ENCODE peak calls at places on chromosomes 12 and 14, in ten cellular contexts. S, X, T, W, O, N, V, B, Y and A are unnamed samples.

GRCh38 chr14:68178282-68178681 is 358.7 kb downstream of the RAD51B start:
- DNase-seq in X (no peak), W (no peak), O (no peak), N (no peak), B (no peak), Y (no peak), V (no peak), T (no peak), S (no peak), A (no peak)

GRCh38 chr14:77580964-77581505 is 35.4 kb downstream of the SPTLC2 start:
- DNase-seq in B (no peak), X (no peak), T (no peak), Y (no peak), N (no peak), S (no peak), W (no peak), O (peak), V (peak), A (no peak)

GRCh38 chr12:48189331-48190125 is 6.1 kb downstream of the CCDC184 start:
- DNase-seq in S (peak), O (peak), Y (peak), V (peak), N (peak), W (peak), B (peak), X (peak), T (peak), A (peak)

GRCh38 chr14:69582207-69582606 is 7.5 kb upstream of the CCDC177 start:
- DNase-seq in B (no peak), T (no peak), W (no peak), Y (no peak), V (no peak), O (no peak), X (no peak), N (no peak), S (no peak), A (no peak)

GRCh38 chr12:87266305-87266704 is 762.9 kb downstream of the C12orf50 start:
- DNase-seq in O (no peak), V (no peak), N (no peak), W (no peak), X (no peak), T (no peak), Y (no peak), B (no peak), S (no peak), A (no peak)

GRCh38 chr14:85336817-85337216 is 193.1 kb upstream of the FLRT2 start:
- DNase-seq in V (no peak), Y (no peak), X (no peak), B (no peak), O (no peak), W (no peak), N (no peak), T (no peak), S (no peak), A (no peak)

GRCh38 chr12:11653215-11653753 is 3.8 kb downstream of the ETV6 start:
- DNase-seq in N (peak), W (peak), T (no peak), B (peak), V (peak), Y (no peak), X (no peak), S (no peak), O (no peak), A (peak)

GRCh38 chr12:75766263-75767160 is 255.1 kb upstream of the KRR1 start:
- DNase-seq in T (no peak), S (peak), B (no peak), W (peak), V (peak), Y (no peak), N (no peak), O (no peak), X (peak), A (no peak)

GRCh38 chr12:84974177-84974815 is 61.7 kb upstream of the SLC6A15 start:
- DNase-seq in Y (no peak), S (no peak), V (no peak), W (no peak), B (no peak), O (no peak), X (no peak), T (no peak), N (no peak), A (no peak)

GRCh38 chr12:113524495-113524894 is 52.8 kb upstream of the LHX5 start:
- DNase-seq in O (no peak), B (no peak), X (no peak), N (no peak), Y (no peak), T (no peak), V (no peak), W (no peak), S (no peak), A (no peak)

GRCh38 chr12:68375701-68376469 is 43.7 kb upstream of the MDM1 start:
- DNase-seq in X (no peak), O (no peak), B (no peak), V (no peak), S (no peak), N (no peak), Y (no peak), T (no peak), W (no peak), A (no peak)